ENCODE peak calls at places on chromosome 22, in nine cellular contexts. W, K, S, D, B, Q, C, H and E are unnamed samples.
A peak's percentile ranks its signal among the peaks of the same experiment; 100 is the strongest.

GRCh38 chr22:45844949-45845613 is 131.9 kb downstream of the WNT7B start:
- DNase-seq in W (no peak), K (no peak), S (no peak), D (no peak), B (no peak), Q (no peak), C (no peak), H (no peak), E (no peak)

GRCh38 chr22:48277868-48278581 is 1515.6 kb downstream of the TBC1D22A start:
- DNase-seq in W (no peak), K (no peak), S (no peak), D (no peak), B (no peak), Q (no peak), C (no peak), H (no peak), E (no peak)

GRCh38 chr22:47161631-47162030 is 399.2 kb downstream of the TBC1D22A start:
- DNase-seq in W (no peak), K (no peak), S (no peak), D (no peak), B (peak; percentile 1), Q (no peak), C (no peak), H (peak; percentile 44), E (no peak)

GRCh38 chr22:24583221-24583971 is 9.5 kb downstream of the LRRC75B start:
- DNase-seq in W (no peak), K (peak; percentile 31), S (no peak), D (no peak), B (peak; percentile 32), Q (peak; percentile 28), C (no peak), H (no peak), E (no peak)

GRCh38 chr22:45568213-45568612 is 65.5 kb downstream of the FBLN1 start:
- DNase-seq in W (no peak), K (no peak), S (no peak), D (no peak), B (no peak), Q (no peak), C (no peak), H (no peak), E (no peak)

GRCh38 chr22:19822301-19823117 is 32.2 kb downstream of the GNB1L start:
- DNase-seq in W (no peak), K (no peak), S (no peak), D (no peak), B (peak; percentile 3), Q (no peak), C (no peak), H (no peak), E (no peak)

GRCh38 chr22:46684706-46685105 is 53.3 kb downstream of the CERK start:
- DNase-seq in W (no peak), K (no peak), S (no peak), D (no peak), B (peak; percentile 36), Q (no peak), C (no peak), H (no peak), E (no peak)

GRCh38 chr22:23521442-23522113 is 58.5 kb downstream of the IGLL1 start:
- DNase-seq in W (peak; percentile 74), K (peak; percentile 81), S (peak; percentile 72), D (peak; percentile 55), B (peak; percentile 92), Q (peak; percentile 99), C (peak; percentile 84), H (peak; percentile 85), E (peak; percentile 53)

GRCh38 chr22:36286096-36286957 is 33.4 kb downstream of the APOL1 start:
- DNase-seq in W (peak; percentile 53), K (peak; percentile 79), S (peak; percentile 31), D (peak; percentile 25), B (peak; percentile 75), Q (peak; percentile 88), C (peak; percentile 63), H (peak; percentile 90), E (peak; percentile 70)

GRCh38 chr22:44023404-44024287 is 456 bp upstream of the PARVB start:
- DNase-seq in W (no peak), K (peak; percentile 30), S (no peak), D (no peak), B (peak; percentile 50), Q (peak; percentile 71), C (no peak), H (peak; percentile 80), E (peak; percentile 53)

GRCh38 chr22:36365020-36365411 is 22.8 kb downstream of the MYH9 start:
- DNase-seq in W (peak; percentile 92), K (peak; percentile 74), S (peak; percentile 91), D (peak; percentile 85), B (peak; percentile 75), Q (peak; percentile 97), C (no peak), H (peak; percentile 62), E (peak; percentile 97)

GRCh38 chr22:41290262-41291221 is 4.6 kb upstream of the RANGAP1 start:
- DNase-seq in W (peak; percentile 57), K (peak; percentile 67), S (no peak), D (no peak), B (no peak), Q (peak; percentile 80), C (no peak), H (no peak), E (no peak)

GRCh38 chr22:49623715-49624114 is 204.0 kb downstream of the BRD1 start:
- DNase-seq in W (no peak), K (no peak), S (no peak), D (no peak), B (no peak), Q (no peak), C (no peak), H (peak; percentile 38), E (no peak)

GRCh38 chr22:46346680-46347405 is 11.3 kb downstream of the TRMU start:
- DNase-seq in W (no peak), K (no peak), S (no peak), D (no peak), B (no peak), Q (no peak), C (no peak), H (peak; percentile 36), E (no peak)

GRCh38 chr22:49340406-49340805 is 487.3 kb downstream of the BRD1 start:
- DNase-seq in W (no peak), K (no peak), S (no peak), D (no peak), B (no peak), Q (no peak), C (no peak), H (peak; percentile 15), E (peak; percentile 13)

GRCh38 chr22:37640591-37641250 is 1.3 kb downstream of the SH3BP1 start:
- DNase-seq in W (no peak), K (no peak), S (no peak), D (no peak), B (peak; percentile 54), Q (no peak), C (no peak), H (no peak), E (no peak)

GRCh38 chr22:37639070-37639760 is at the start of gene SH3BP1:
- DNase-seq in W (no peak), K (peak; percentile 79), S (no peak), D (peak; percentile 37), B (peak; percentile 81), Q (peak; percentile 70), C (no peak), H (peak; percentile 72), E (peak; percentile 78)

GRCh38 chr22:37643225-37643847 is 3.9 kb downstream of the SH3BP1 start:
- DNase-seq in W (peak; percentile 66), K (peak; percentile 86), S (peak; percentile 47), D (peak; percentile 69), B (peak; percentile 93), Q (peak; percentile 82), C (peak; percentile 86), H (peak; percentile 93), E (peak; percentile 79)

GRCh38 chr22:37639771-37640590 is 512 bp downstream of the SH3BP1 start:
- DNase-seq in W (no peak), K (no peak), S (no peak), D (no peak), B (peak; percentile 47), Q (peak; percentile 32), C (no peak), H (no peak), E (no peak)

DNA sequence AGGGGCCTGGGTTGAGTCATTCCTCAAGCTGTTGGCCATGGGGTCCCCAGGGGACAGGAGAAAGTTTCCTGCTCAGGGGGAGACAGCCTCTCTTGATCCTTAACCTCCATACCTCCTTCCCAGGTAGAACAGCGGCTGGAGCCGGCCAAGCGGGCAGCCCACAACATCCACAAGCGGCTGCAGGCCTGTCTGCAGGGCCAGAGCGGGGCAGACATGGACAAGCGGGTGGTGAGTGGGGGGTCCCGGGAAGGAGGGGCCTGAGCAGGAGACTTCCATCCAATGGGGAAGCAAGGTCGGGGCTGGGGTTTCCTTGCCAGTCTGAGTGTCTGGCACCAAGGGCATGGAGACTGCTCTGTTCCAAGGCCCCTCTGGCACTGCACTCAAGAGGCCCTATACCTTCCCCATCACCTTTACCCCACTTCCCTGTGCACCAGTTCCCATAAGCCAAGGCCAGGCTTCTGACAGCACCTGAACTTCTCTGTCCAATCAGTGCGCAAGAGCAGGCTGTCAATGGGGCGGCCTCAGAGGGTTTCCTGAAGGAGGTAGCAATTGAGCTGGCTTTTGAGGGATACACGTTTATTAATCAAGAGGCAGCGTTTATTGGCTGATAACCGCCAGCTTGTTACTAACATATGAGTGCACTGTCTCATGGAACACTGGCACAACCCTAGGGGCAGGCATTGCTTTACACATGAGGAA is 1.9 kb downstream of the SH3BP1 start:
- DNase-seq in W (no peak), K (no peak), S (no peak), D (no peak), B (peak; percentile 78), Q (no peak), C (no peak), H (no peak), E (no peak)
- H3K4me3 ChIP-seq in W (no peak overlapping the region), K (no peak overlapping the region), S (no peak overlapping the region), D (peak overlapping the region; percentile 77), B (peak overlapping the region; percentile 61), Q (no peak overlapping the region), C (no peak overlapping the region), H (no peak overlapping the region), E (peak overlapping the region; percentile 76)

DNA sequence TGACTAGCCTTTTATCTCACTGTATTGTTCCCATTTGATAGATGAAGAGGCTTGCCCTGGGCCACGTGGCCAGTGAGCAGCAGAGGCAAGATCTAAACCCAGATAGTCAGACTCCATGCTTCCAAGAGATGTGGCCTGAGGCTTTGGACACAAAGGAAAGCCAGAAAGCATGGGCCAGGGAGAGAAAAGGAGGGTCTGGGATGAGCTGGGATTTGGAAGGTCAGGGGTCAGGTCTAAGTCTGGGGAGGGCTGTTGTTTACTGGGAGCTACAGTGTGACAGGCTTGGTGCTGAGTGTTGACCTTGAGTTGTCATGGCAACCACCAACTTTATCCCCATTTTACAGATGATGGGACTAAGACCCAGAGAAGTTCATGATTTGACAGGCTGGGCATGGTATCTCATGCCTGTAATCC is 2.1 kb downstream of the SLC35E4 start:
- DNase-seq in W (no peak), K (no peak), S (no peak), D (no peak), B (no peak), Q (peak; percentile 18), C (no peak), H (no peak), E (no peak)
- H3K4me3 ChIP-seq in W (peak overlapping the region; percentile 5), K (peak overlapping the region; percentile 74), S (peak overlapping the region; percentile 4), D (no peak overlapping the region), B (no peak overlapping the region), Q (peak overlapping the region; percentile 79), C (no peak overlapping the region), H (peak overlapping the region; percentile 87), E (no peak overlapping the region)

GRCh38 chr22:18057568-18058209 is 20.1 kb upstream of the PEX26 start:
- DNase-seq in W (peak; percentile 97), K (no peak), S (peak; percentile 84), D (no peak), B (peak; percentile 74), Q (peak; percentile 100), C (peak; percentile 55), H (peak; percentile 80), E (no peak)
- H3K4me3 ChIP-seq in W (no peak overlapping the region), K (no peak overlapping the region), S (no peak overlapping the region), D (no peak overlapping the region), B (no peak overlapping the region), Q (no peak overlapping the region), C (no peak overlapping the region), H (peak overlapping the region; percentile 13), E (no peak overlapping the region)

GRCh38 chr22:43002198-43002577 is 12.8 kb downstream of the PACSIN2 start:
- DNase-seq in W (peak; percentile 58), K (no peak), S (no peak), D (no peak), B (no peak), Q (peak; percentile 88), C (no peak), H (no peak), E (no peak)
- H3K4me3 ChIP-seq in W (peak overlapping the region; percentile 23), K (peak overlapping the region; percentile 24), S (peak overlapping the region; percentile 1), D (no peak overlapping the region), B (no peak overlapping the region), Q (peak overlapping the region; percentile 42), C (no peak overlapping the region), H (no peak overlapping the region), E (no peak overlapping the region)